ENCODE peak calls at places on chromosomes 7 and 10, in eight cellular contexts. One of them, this sample, is unnamed.

GRCh38 chr7:141071855-141072547 is 1.9 kb upstream of the TMEM178B start:
- DNase-seq in SK-N-SH: peak
- DNase-seq in transverse colon: no peak
- DNase-seq in prostate gland: no peak
- DNase-seq in sigmoid colon: no peak
- DNase-seq in H1: no peak
- DNase-seq in esophagus muscularis mucosa: no peak
- DNase-seq in stomach: no peak
- DNase-seq in this sample: no peak

GRCh38 chr7:122413339-122413738 is 108.8 kb upstream of the FEZF1 start:
- DNase-seq in transverse colon: no peak
- DNase-seq in H1: no peak
- DNase-seq in esophagus muscularis mucosa: no peak
- DNase-seq in stomach: no peak
- DNase-seq in sigmoid colon: no peak
- DNase-seq in prostate gland: no peak
- DNase-seq in SK-N-SH: no peak
- DNase-seq in this sample: no peak

GRCh38 chr10:77105756-77106155 is 531.9 kb downstream of the KCNMA1 start:
- DNase-seq in esophagus muscularis mucosa: no peak
- DNase-seq in sigmoid colon: no peak
- DNase-seq in prostate gland: no peak
- DNase-seq in stomach: no peak
- DNase-seq in H1: no peak
- DNase-seq in SK-N-SH: no peak
- DNase-seq in transverse colon: no peak
- DNase-seq in this sample: no peak

GRCh38 chr10:46247808-46248569 is 38.8 kb upstream of the ANTXRL start:
- DNase-seq in stomach: peak
- DNase-seq in H1: no peak
- DNase-seq in transverse colon: no peak
- DNase-seq in prostate gland: no peak
- DNase-seq in sigmoid colon: peak
- DNase-seq in esophagus muscularis mucosa: peak
- DNase-seq in SK-N-SH: peak
- DNase-seq in this sample: no peak

GRCh38 chr7:46557295-46557711 is 636.2 kb upstream of the IGFBP3 start:
- DNase-seq in sigmoid colon: peak
- DNase-seq in esophagus muscularis mucosa: no peak
- DNase-seq in prostate gland: peak
- DNase-seq in transverse colon: peak
- DNase-seq in SK-N-SH: no peak
- DNase-seq in stomach: no peak
- DNase-seq in H1: no peak
- DNase-seq in this sample: no peak

GRCh38 chr10:104925232-104925851 is 284.3 kb downstream of the SORCS3 start:
- DNase-seq in transverse colon: peak
- DNase-seq in esophagus muscularis mucosa: no peak
- DNase-seq in sigmoid colon: no peak
- DNase-seq in prostate gland: peak
- DNase-seq in H1: peak
- DNase-seq in stomach: peak
- DNase-seq in SK-N-SH: peak
- DNase-seq in this sample: no peak

GRCh38 chr10:13920031-13920430 is 333.3 kb downstream of the PRPF18 start:
- DNase-seq in stomach: no peak
- DNase-seq in SK-N-SH: no peak
- DNase-seq in transverse colon: no peak
- DNase-seq in esophagus muscularis mucosa: no peak
- DNase-seq in sigmoid colon: no peak
- DNase-seq in H1: no peak
- DNase-seq in prostate gland: no peak
- DNase-seq in this sample: no peak

GRCh38 chr7:14252458-14252857 is 263.0 kb upstream of the ETV1 start:
- DNase-seq in SK-N-SH: no peak
- DNase-seq in transverse colon: no peak
- DNase-seq in esophagus muscularis mucosa: no peak
- DNase-seq in sigmoid colon: no peak
- DNase-seq in H1: no peak
- DNase-seq in prostate gland: no peak
- DNase-seq in stomach: no peak
- DNase-seq in this sample: no peak

GRCh38 chr7:15016726-15017125 is 114.2 kb upstream of the DGKB start:
- DNase-seq in sigmoid colon: no peak
- DNase-seq in stomach: no peak
- DNase-seq in H1: no peak
- DNase-seq in transverse colon: no peak
- DNase-seq in esophagus muscularis mucosa: no peak
- DNase-seq in SK-N-SH: no peak
- DNase-seq in prostate gland: no peak
- DNase-seq in this sample: no peak

GRCh38 chr7:125568799-125569198 is 639.2 kb upstream of the POT1 start:
- DNase-seq in H1: no peak
- DNase-seq in SK-N-SH: no peak
- DNase-seq in sigmoid colon: no peak
- DNase-seq in stomach: no peak
- DNase-seq in esophagus muscularis mucosa: no peak
- DNase-seq in prostate gland: no peak
- DNase-seq in transverse colon: no peak
- DNase-seq in this sample: no peak

GRCh38 chr7:67947651-67948050 is 951.0 kb downstream of the TYW1 start:
- DNase-seq in prostate gland: no peak
- DNase-seq in H1: no peak
- DNase-seq in sigmoid colon: no peak
- DNase-seq in stomach: no peak
- DNase-seq in SK-N-SH: no peak
- DNase-seq in transverse colon: no peak
- DNase-seq in esophagus muscularis mucosa: no peak
- DNase-seq in this sample: no peak

GRCh38 chr10:70479626-70480253 is 1.2 kb downstream of the PALD1 start:
- DNase-seq in sigmoid colon: no peak
- DNase-seq in prostate gland: no peak
- DNase-seq in transverse colon: peak
- DNase-seq in stomach: no peak
- DNase-seq in SK-N-SH: no peak
- DNase-seq in esophagus muscularis mucosa: no peak
- DNase-seq in H1: no peak
- DNase-seq in this sample: no peak

GRCh38 chr10:80462986-80463741 is 9.1 kb downstream of the TSPAN14 start:
- DNase-seq in esophagus muscularis mucosa: peak
- DNase-seq in H1: no peak
- DNase-seq in prostate gland: no peak
- DNase-seq in SK-N-SH: peak
- DNase-seq in sigmoid colon: peak
- DNase-seq in transverse colon: no peak
- DNase-seq in stomach: no peak
- DNase-seq in this sample: no peak

GRCh38 chr10:34537629-34538231 is 277.4 kb downstream of the PARD3 start:
- DNase-seq in H1: no peak
- DNase-seq in stomach: no peak
- DNase-seq in esophagus muscularis mucosa: no peak
- DNase-seq in SK-N-SH: no peak
- DNase-seq in prostate gland: no peak
- DNase-seq in sigmoid colon: no peak
- DNase-seq in transverse colon: no peak
- DNase-seq in this sample: no peak

DNA sequence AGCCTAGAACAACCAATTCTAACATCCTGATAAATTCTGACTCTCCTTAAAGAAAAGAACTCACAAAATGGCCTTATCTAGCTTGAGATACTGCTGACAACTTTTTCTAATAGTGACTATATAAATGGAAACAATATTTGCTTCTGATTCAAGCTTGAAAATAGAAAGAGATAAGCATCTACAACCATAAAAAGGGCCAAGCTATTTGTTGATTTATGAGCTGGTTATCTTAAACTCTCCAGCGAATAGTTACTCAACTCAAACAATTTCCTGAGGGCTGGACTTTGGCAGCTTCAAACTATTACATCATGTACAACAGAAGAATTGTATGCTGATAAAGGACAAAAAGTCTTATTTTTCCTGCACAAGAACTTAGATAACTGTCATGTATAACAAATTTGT is 4.6 kb downstream of the USP54 start:
- DNase-seq in SK-N-SH: peak
- DNase-seq in transverse colon: peak
- DNase-seq in sigmoid colon: no peak
- DNase-seq in H1: no peak
- DNase-seq in esophagus muscularis mucosa: no peak
- DNase-seq in prostate gland: peak
- DNase-seq in stomach: peak
- DNase-seq in this sample: no peak
- TF ChIP-seq POLR2AphosphoS5 in SK-N-SH: peak
- TF ChIP-seq POLR2AphosphoS5 in transverse colon: no peak
- TF ChIP-seq POLR2AphosphoS5 in sigmoid colon: peak
- TF ChIP-seq POLR2AphosphoS5 in H1: no peak
- TF ChIP-seq POLR2AphosphoS5 in esophagus muscularis mucosa: no peak
- TF ChIP-seq POLR2AphosphoS5 in prostate gland: peak
- TF ChIP-seq POLR2AphosphoS5 in stomach: peak
- TF ChIP-seq POLR2AphosphoS5 in this sample: no peak

DNA sequence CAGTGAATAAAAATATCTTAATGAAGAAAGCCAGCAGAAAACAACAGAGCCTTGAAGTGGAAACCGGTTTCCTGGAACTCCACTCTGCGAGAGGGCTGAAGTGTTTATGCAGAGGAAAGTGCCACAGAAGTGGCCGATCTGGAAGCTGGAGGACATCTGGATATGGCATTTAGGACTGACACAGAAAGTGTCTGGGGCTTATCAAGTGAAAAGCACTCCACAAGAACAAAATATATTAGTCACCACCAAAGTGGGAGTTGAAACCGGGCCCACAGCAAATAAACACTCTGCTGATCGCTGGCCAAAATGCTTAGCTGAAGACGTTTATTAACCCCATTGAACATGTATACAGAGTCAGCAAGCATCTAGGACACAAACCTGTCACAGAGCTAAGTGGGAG is 7.8 kb downstream of the NOD1 start:
- DNase-seq in esophagus muscularis mucosa: no peak
- DNase-seq in stomach: no peak
- DNase-seq in transverse colon: peak
- DNase-seq in SK-N-SH: no peak
- DNase-seq in sigmoid colon: peak
- DNase-seq in H1: no peak
- DNase-seq in prostate gland: no peak
- DNase-seq in this sample: no peak
- TF ChIP-seq POLR2AphosphoS5 in esophagus muscularis mucosa: peak
- TF ChIP-seq POLR2AphosphoS5 in stomach: peak
- TF ChIP-seq POLR2AphosphoS5 in transverse colon: peak
- TF ChIP-seq POLR2AphosphoS5 in SK-N-SH: no peak
- TF ChIP-seq POLR2AphosphoS5 in sigmoid colon: peak
- TF ChIP-seq POLR2AphosphoS5 in H1: no peak
- TF ChIP-seq POLR2AphosphoS5 in prostate gland: peak
- TF ChIP-seq POLR2AphosphoS5 in this sample: no peak

DNA sequence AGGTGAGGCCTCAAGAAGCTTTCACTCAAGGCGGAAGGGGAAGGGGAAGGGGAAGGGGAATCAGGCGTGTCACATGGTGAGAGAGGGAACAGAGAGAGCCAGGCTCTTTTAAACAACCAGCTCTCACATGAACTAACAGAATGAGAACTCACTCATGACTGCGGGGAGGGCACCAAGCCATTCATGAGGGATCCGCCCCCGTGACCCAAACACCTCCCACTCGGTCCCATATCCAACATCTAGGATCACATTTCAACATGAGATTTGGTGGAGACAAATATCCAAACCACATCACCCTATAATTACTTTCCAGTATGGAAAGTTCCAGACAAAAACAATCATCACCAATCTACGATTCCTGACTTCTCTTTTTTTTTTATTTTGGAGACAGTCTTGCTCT is 22.9 kb downstream of the HIP1 start:
- DNase-seq in prostate gland: no peak
- DNase-seq in SK-N-SH: no peak
- DNase-seq in esophagus muscularis mucosa: no peak
- DNase-seq in sigmoid colon: no peak
- DNase-seq in stomach: no peak
- DNase-seq in H1: no peak
- DNase-seq in transverse colon: no peak
- DNase-seq in this sample: no peak
- TF ChIP-seq POLR2AphosphoS5 in prostate gland: no peak
- TF ChIP-seq POLR2AphosphoS5 in SK-N-SH: no peak
- TF ChIP-seq POLR2AphosphoS5 in esophagus muscularis mucosa: no peak
- TF ChIP-seq POLR2AphosphoS5 in sigmoid colon: no peak
- TF ChIP-seq POLR2AphosphoS5 in stomach: no peak
- TF ChIP-seq POLR2AphosphoS5 in H1: no peak
- TF ChIP-seq POLR2AphosphoS5 in transverse colon: no peak
- TF ChIP-seq POLR2AphosphoS5 in this sample: no peak

GRCh38 chr7:105323366-105323765 is 65.4 kb downstream of the SRPK2 start:
- DNase-seq in sigmoid colon: no peak
- DNase-seq in SK-N-SH: no peak
- DNase-seq in prostate gland: no peak
- DNase-seq in esophagus muscularis mucosa: no peak
- DNase-seq in H1: no peak
- DNase-seq in transverse colon: no peak
- DNase-seq in stomach: no peak
- DNase-seq in this sample: no peak

GRCh38 chr7:105319578-105319977 is 69.1 kb downstream of the SRPK2 start:
- DNase-seq in sigmoid colon: no peak
- DNase-seq in stomach: no peak
- DNase-seq in transverse colon: no peak
- DNase-seq in prostate gland: no peak
- DNase-seq in H1: no peak
- DNase-seq in SK-N-SH: no peak
- DNase-seq in esophagus muscularis mucosa: no peak
- DNase-seq in this sample: no peak

GRCh38 chr7:105320896-105321295 is 67.8 kb downstream of the SRPK2 start:
- DNase-seq in sigmoid colon: no peak
- DNase-seq in stomach: no peak
- DNase-seq in SK-N-SH: no peak
- DNase-seq in esophagus muscularis mucosa: no peak
- DNase-seq in H1: no peak
- DNase-seq in transverse colon: no peak
- DNase-seq in prostate gland: no peak
- DNase-seq in this sample: no peak

GRCh38 chr7:105325225-105325904 is 63.4 kb downstream of the SRPK2 start:
- DNase-seq in H1: no peak
- DNase-seq in esophagus muscularis mucosa: no peak
- DNase-seq in stomach: no peak
- DNase-seq in transverse colon: no peak
- DNase-seq in prostate gland: no peak
- DNase-seq in sigmoid colon: no peak
- DNase-seq in SK-N-SH: no peak
- DNase-seq in this sample: no peak

DNA sequence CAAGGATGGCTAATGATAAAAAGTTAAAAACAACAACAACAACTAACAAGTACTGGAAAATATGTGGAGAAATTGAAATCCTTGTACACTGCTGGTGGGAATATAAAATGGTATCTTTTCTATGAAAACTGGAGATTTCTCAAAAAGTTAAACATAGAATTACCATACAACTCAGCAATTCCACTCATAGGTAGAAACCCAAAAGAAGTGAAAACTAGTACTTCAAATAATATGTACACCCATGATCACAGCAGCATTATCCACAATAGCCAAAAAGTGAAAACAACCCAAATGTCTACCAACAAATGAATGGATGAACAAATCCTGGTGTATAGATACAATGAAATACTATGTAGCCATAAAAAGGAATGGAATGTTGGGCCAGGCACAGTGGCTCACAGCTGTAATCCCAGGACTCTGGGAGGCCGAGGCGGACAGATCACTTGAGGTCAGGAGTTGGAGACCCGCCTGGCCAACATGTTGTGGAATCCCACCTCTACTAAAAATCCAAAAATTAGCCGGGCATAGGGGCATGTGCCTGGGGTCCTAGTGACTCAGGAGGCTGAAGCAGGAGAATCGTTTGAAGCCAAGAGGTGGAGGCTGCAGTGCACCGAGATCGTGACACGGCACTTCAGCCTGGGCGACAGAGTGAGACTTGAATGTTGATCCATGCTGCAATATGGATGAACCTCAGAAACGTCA is 66.8 kb downstream of the SRPK2 start:
- DNase-seq in prostate gland: no peak
- DNase-seq in esophagus muscularis mucosa: no peak
- DNase-seq in SK-N-SH: no peak
- DNase-seq in sigmoid colon: no peak
- DNase-seq in transverse colon: no peak
- DNase-seq in stomach: no peak
- DNase-seq in H1: no peak
- DNase-seq in this sample: no peak
- TF ChIP-seq POLR2AphosphoS5 in prostate gland: no peak
- TF ChIP-seq POLR2AphosphoS5 in esophagus muscularis mucosa: no peak
- TF ChIP-seq POLR2AphosphoS5 in SK-N-SH: no peak
- TF ChIP-seq POLR2AphosphoS5 in sigmoid colon: no peak
- TF ChIP-seq POLR2AphosphoS5 in transverse colon: no peak
- TF ChIP-seq POLR2AphosphoS5 in stomach: no peak
- TF ChIP-seq POLR2AphosphoS5 in H1: no peak
- TF ChIP-seq POLR2AphosphoS5 in this sample: no peak